ENCODE peak calls at places on chromosome 13, in eight cellular contexts. I is RWPE2, O is ovary, N is thoracic aorta, T is K562, L is left ventricle myocardium inferior, U is GM23338, X is brain microvascular endothelial cell. V is an unnamed sample.

GRCh38 chr13:24672141-24673132 is 7.8 kb upstream of the ATP12A start:
- DNase-seq in N (no peak), T (no peak), X (no peak), O (no peak), I (no peak), U (no peak), L (no peak), V (no peak)

GRCh38 chr13:28586585-28587540 is 72.1 kb upstream of the POMP start:
- DNase-seq in U (peak), L (no peak), X (no peak), T (no peak), O (no peak), I (no peak), N (no peak), V (no peak)

GRCh38 chr13:43516401-43516826 is 270.4 kb downstream of the ENOX1 start:
- DNase-seq in I (no peak), N (no peak), L (no peak), U (no peak), O (peak), T (no peak), X (no peak), V (peak)

GRCh38 chr13:98452851-98453250 is 124.1 kb downstream of the STK24 start:
- DNase-seq in N (no peak), O (no peak), X (no peak), U (no peak), T (no peak), I (no peak), L (no peak), V (no peak)

GRCh38 chr13:35916186-35916585 is 215.0 kb downstream of the DCLK1 start:
- DNase-seq in L (no peak), U (no peak), X (no peak), T (no peak), N (no peak), O (no peak), I (no peak), V (no peak)

GRCh38 chr13:25046985-25047660 is 48.8 kb upstream of the PABPC3 start:
- DNase-seq in L (no peak), N (no peak), T (no peak), I (no peak), X (peak), O (no peak), U (peak), V (no peak)

GRCh38 chr13:94312511-94313191 is 166.8 kb downstream of the DCT start:
- DNase-seq in I (no peak), U (no peak), X (no peak), O (no peak), L (no peak), N (no peak), T (no peak), V (no peak)

GRCh38 chr13:106105153-106105552 is 430.3 kb downstream of the EFNB2 start:
- DNase-seq in U (no peak), X (no peak), O (no peak), N (no peak), I (no peak), T (no peak), L (no peak), V (no peak)

GRCh38 chr13:106610511-106610910 is 42.6 kb upstream of the ARGLU1 start:
- DNase-seq in U (no peak), T (no peak), I (no peak), L (no peak), X (peak), N (no peak), O (no peak), V (no peak)

GRCh38 chr13:44243198-44243852 is 130.3 kb upstream of the SERP2 start:
- DNase-seq in N (no peak), T (peak), I (no peak), X (peak), U (peak), L (no peak), O (no peak), V (no peak)

GRCh38 chr13:44870456-44870929 is 118.8 kb downstream of the NUFIP1 start:
- DNase-seq in U (no peak), N (no peak), X (no peak), L (peak), T (no peak), I (no peak), O (peak), V (peak)

GRCh38 chr13:92303428-92303827 is 905.0 kb downstream of the GPC5 start:
- DNase-seq in X (peak), I (no peak), T (peak), L (no peak), O (no peak), N (no peak), U (no peak), V (no peak)

GRCh38 chr13:43487459-43487858 is 299.3 kb downstream of the ENOX1 start:
- DNase-seq in N (no peak), L (no peak), U (no peak), T (no peak), X (no peak), O (no peak), I (no peak), V (no peak)

GRCh38 chr13:101892296-101892695 is 439.8 kb downstream of the ITGBL1 start:
- DNase-seq in X (no peak), O (no peak), T (no peak), U (no peak), L (no peak), N (no peak), I (no peak), V (no peak)

GRCh38 chr13:75960538-75960994 is 324.4 kb downstream of the LMO7 start:
- DNase-seq in O (no peak), N (no peak), L (no peak), T (no peak), U (no peak), I (no peak), X (no peak), V (no peak)

GRCh38 chr13:46321494-46322225 is 65.4 kb downstream of the RUBCNL start:
- DNase-seq in I (no peak), N (no peak), O (no peak), X (peak), T (peak), U (peak), L (peak), V (peak)

GRCh38 chr13:95535243-95535642 is 17.3 kb upstream of the CLDN10 start:
- DNase-seq in N (no peak), O (no peak), T (no peak), L (no peak), I (peak), U (no peak), X (peak), V (no peak)

GRCh38 chr13:111864566-111864965 is 202.4 kb upstream of the SOX1 start:
- DNase-seq in T (no peak), O (no peak), I (no peak), L (no peak), U (no peak), X (no peak), N (no peak), V (no peak)

GRCh38 chr13:111518161-111518791 is 197.8 kb downstream of the TEX29 start:
- DNase-seq in O (no peak), U (peak), L (no peak), I (no peak), X (no peak), T (peak), N (no peak), V (no peak)

GRCh38 chr13:97436845-97437244 is 2.9 kb downstream of the RAP2A start:
- DNase-seq in X (no peak), I (no peak), N (no peak), L (no peak), O (no peak), U (no peak), T (no peak), V (no peak)

GRCh38 chr13:97435794-97436193 is 1.8 kb downstream of the RAP2A start:
- DNase-seq in X (no peak), O (no peak), I (no peak), U (no peak), L (no peak), T (no peak), N (no peak), V (no peak)

GRCh38 chr13:97434417-97435296 is 688 bp downstream of the RAP2A start:
- DNase-seq in X (peak), I (peak), N (no peak), L (peak), U (peak), T (no peak), O (peak), V (peak)

GRCh38 chr13:97433727-97434416 is at the start of gene RAP2A:
- DNase-seq in N (peak), I (peak), X (peak), U (peak), O (peak), L (peak), T (peak), V (peak)

GRCh38 chr13:97435297-97435682 is 1.3 kb downstream of the RAP2A start:
- DNase-seq in T (no peak), O (no peak), I (no peak), N (no peak), X (no peak), L (no peak), U (no peak), V (no peak)
- H3K27ac ChIP-seq in T (no peak), O (no peak), I (no peak), N (no peak), X (no peak), L (peak), U (no peak), V (no peak)

DNA sequence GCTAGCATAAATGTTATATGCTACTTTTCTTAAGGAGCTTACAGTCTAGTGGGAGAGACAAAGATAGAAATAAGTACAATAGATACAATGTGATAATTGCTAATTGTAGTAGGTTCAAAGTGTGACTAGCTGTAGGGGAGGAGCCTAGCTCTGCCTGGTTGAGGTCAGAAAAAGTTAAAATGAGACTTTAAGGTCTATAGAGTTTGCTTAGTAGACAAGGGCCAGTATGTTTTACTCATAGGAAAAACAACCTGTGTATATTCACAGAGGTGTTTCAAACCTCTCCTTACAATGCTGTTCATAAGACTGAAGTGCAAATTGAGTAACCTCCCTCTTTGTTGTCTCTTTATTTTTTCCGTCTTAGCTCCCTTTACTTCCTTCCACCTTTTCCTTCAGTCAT is 56.1 kb downstream of the PDS5B start:
- DNase-seq in L (no peak), U (no peak), N (no peak), O (no peak), T (no peak), I (no peak), X (no peak), V (no peak)
- H3K27ac ChIP-seq in L (no peak), U (no peak), N (no peak), O (no peak), T (no peak), I (no peak), X (no peak), V (no peak)

GRCh38 chr13:21012841-21013681 is 48.3 kb downstream of the LATS2 start:
- DNase-seq in O (peak), N (no peak), I (no peak), L (no peak), T (no peak), U (no peak), X (no peak), V (no peak)

GRCh38 chr13:21013682-21014038 is 47.7 kb downstream of the LATS2 start:
- DNase-seq in U (no peak), X (no peak), T (no peak), O (no peak), L (no peak), N (no peak), I (no peak), V (no peak)

GRCh38 chr13:21012211-21012610 is 49.2 kb downstream of the LATS2 start:
- DNase-seq in I (no peak), N (no peak), U (no peak), X (no peak), T (no peak), L (no peak), O (no peak), V (no peak)

GRCh38 chr13:21010621-21011020 is 50.8 kb downstream of the LATS2 start:
- DNase-seq in T (peak), I (no peak), O (no peak), U (peak), N (no peak), L (no peak), X (no peak), V (no peak)

DNA sequence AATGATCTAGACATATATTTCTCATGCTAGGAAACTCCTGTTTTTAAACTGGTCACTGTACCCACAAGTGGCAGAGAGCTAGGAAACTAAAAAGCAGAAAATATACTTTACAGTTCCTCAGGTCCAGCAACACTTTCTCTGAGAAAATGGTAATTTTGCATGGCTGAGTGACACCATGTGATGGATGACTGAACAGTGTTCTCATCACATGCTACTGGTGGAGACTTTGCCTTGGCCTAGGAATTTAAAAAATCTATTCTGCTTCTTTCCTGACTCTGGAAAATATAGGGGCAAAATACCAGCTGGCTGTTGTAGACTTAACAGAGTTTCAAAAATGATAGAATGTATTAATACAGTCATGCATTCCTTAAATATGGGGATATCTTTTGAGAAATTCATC is 50.0 kb downstream of the LATS2 start:
- DNase-seq in O (no peak), N (no peak), X (no peak), I (no peak), U (no peak), T (no peak), L (no peak), V (no peak)
- H3K27ac ChIP-seq in O (no peak), N (no peak), X (no peak), I (no peak), U (peak), T (no peak), L (peak), V (no peak)

GRCh38 chr13:79528356-79528755 is 47.4 kb downstream of the NDFIP2 start:
- DNase-seq in L (no peak), I (no peak), O (no peak), T (no peak), U (no peak), N (no peak), X (no peak), V (no peak)

GRCh38 chr13:79522583-79522982 is 41.6 kb downstream of the NDFIP2 start:
- DNase-seq in N (no peak), U (no peak), L (no peak), X (peak), I (no peak), T (no peak), O (no peak), V (no peak)

GRCh38 chr13:79527698-79528097 is 46.7 kb downstream of the NDFIP2 start:
- DNase-seq in N (no peak), L (no peak), U (no peak), X (no peak), O (no peak), I (no peak), T (no peak), V (no peak)

GRCh38 chr13:79525458-79525857 is 44.5 kb downstream of the NDFIP2 start:
- DNase-seq in T (no peak), X (peak), I (no peak), O (no peak), N (no peak), L (no peak), U (no peak), V (no peak)

GRCh38 chr13:79525051-79525450 is 44.1 kb downstream of the NDFIP2 start:
- DNase-seq in I (no peak), L (no peak), U (no peak), O (no peak), X (no peak), T (no peak), N (no peak), V (no peak)
- H3K27ac ChIP-seq in I (peak), L (peak), U (no peak), O (no peak), X (no peak), T (no peak), N (no peak), V (no peak)

GRCh38 chr13:50617134-50617721 is 226.3 kb downstream of the DLEU7 start:
- DNase-seq in N (no peak), O (no peak), U (no peak), L (no peak), I (no peak), T (no peak), X (peak), V (no peak)
- H3K27ac ChIP-seq in N (no peak), O (no peak), U (no peak), L (no peak), I (peak), T (no peak), X (peak), V (no peak)

DNA sequence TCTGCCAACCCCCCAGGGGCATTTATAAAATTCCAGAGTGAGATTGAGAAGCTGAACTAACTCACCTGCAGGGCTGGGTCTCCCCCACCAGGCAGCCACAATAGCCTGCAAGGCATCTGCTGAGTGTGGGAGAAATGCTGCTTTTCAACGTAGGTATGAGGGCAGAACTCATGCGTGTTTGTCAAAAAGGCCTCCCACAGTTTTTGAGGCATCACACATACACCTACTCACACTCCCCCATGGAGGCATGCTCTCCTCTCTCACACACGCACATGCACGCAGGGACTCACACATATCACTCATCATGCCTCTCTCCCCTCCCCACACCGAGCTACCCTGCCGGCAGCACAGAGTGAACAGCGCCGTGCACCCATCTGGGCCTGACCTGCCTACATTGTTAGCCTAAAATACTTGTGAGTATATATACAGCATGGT is 390.5 kb downstream of the FGF9 start:
- DNase-seq in U (peak), L (no peak), O (no peak), T (no peak), I (no peak), X (no peak), N (no peak), V (no peak)
- H3K27ac ChIP-seq in U (no peak), L (no peak), O (no peak), T (no peak), I (no peak), X (no peak), N (no peak), V (no peak)

DNA sequence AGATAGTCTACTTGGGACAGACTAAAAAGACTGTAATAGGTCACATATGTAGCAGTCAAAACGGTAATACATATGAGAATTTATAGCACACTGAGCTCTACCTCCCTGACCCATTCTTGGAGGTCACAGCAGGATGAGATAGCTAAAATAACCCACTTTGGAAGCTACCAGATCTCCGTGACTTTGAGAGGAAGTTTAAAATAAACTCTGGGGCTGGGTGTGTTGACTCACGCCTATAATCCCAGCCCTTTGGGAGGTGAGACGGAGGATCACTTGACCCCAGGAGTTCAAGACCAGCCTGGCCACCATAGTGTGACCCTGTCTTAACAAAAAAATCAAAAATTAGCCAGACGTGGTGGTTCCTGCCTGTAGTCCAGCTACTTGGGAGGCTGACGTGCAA is 45.3 kb downstream of the DHRS12 start:
- DNase-seq in X (no peak), T (no peak), U (no peak), N (no peak), L (no peak), O (no peak), I (no peak), V (no peak)
- H3K27ac ChIP-seq in X (no peak), T (no peak), U (no peak), N (no peak), L (no peak), O (no peak), I (no peak), V (no peak)

V was measured in testis.